ENCODE peak calls at places on chromosomes 6 and 20, in seven cellular contexts. C is A549, Q is natural killer cell, Z is WERI-Rb-1, G is progenitor cell of endocrine pancreas, W is lower leg skin, F is nephron progenitor cell. S is an unnamed sample.

GRCh38 chr6:44456070-44456965 is 68.8 kb downstream of the CDC5L start:
- DNase-seq in C (peak; percentile 48), Q (peak; percentile 28), Z (peak; percentile 61), G (no peak), W (no peak), F (peak; percentile 42), S (no peak)

GRCh38 chr20:53940883-53941546 is 129.4 kb downstream of the BCAS1 start:
- DNase-seq in C (peak; percentile 81), Q (no peak), Z (no peak), G (no peak), W (no peak), F (peak; percentile 25), S (no peak)

GRCh38 chr6:111586554-111586953 is 19.1 kb downstream of the TRAF3IP2 start:
- DNase-seq in C (no peak), Q (no peak), Z (no peak), G (no peak), W (no peak), F (no peak), S (no peak)

GRCh38 chr6:903746-904145 is 210.8 kb upstream of the EXOC2 start:
- DNase-seq in C (no peak), Q (no peak), Z (no peak), G (no peak), W (no peak), F (no peak), S (no peak)

GRCh38 chr6:167046861-167047495 is 47.8 kb downstream of the CEP43 start:
- DNase-seq in C (no peak), Q (no peak), Z (no peak), G (no peak), W (no peak), F (no peak), S (no peak)

GRCh38 chr6:170227521-170227983 is 63.3 kb downstream of the DLL1 start:
- DNase-seq in C (no peak), Q (no peak), Z (no peak), G (no peak), W (no peak), F (no peak), S (no peak)

GRCh38 chr20:18224968-18225568 is 63.3 kb upstream of the ZNF133 start:
- DNase-seq in C (peak; percentile 29), Q (no peak), Z (no peak), G (no peak), W (peak; percentile 24), F (peak; percentile 21), S (no peak)

GRCh38 chr20:49446808-49447207 is 35.7 kb downstream of the KCNB1 start:
- DNase-seq in C (peak; percentile 24), Q (no peak), Z (peak; percentile 36), G (no peak), W (peak; percentile 34), F (peak; percentile 45), S (no peak)

GRCh38 chr20:46259260-46259859 is 48.9 kb downstream of the CDH22 start:
- DNase-seq in C (no peak), Q (no peak), Z (no peak), G (no peak), W (no peak), F (no peak), S (no peak)

GRCh38 chr20:33859751-33860150 is 48.6 kb downstream of the CHMP4B start:
- DNase-seq in C (no peak), Q (no peak), Z (no peak), G (no peak), W (no peak), F (no peak), S (no peak)

GRCh38 chr20:57022306-57022705 is 244.1 kb downstream of the BMP7 start:
- DNase-seq in C (peak; percentile 34), Q (no peak), Z (no peak), G (no peak), W (no peak), F (no peak), S (no peak)

GRCh38 chr20:61066541-61066940 is 185.5 kb upstream of the CDH4 start:
- DNase-seq in C (no peak), Q (no peak), Z (no peak), G (no peak), W (no peak), F (no peak), S (no peak)

GRCh38 chr20:46808565-46808964 is 86.1 kb upstream of the EYA2 start:
- DNase-seq in C (no peak), Q (no peak), Z (no peak), G (no peak), W (no peak), F (no peak), S (no peak)

GRCh38 chr20:58828141-58828540 is 22.6 kb downstream of the GNAS-AS1 start:
- DNase-seq in C (no peak), Q (no peak), Z (no peak), G (no peak), W (no peak), F (no peak), S (no peak)

GRCh38 chr6:148389086-148389485 is 46.4 kb downstream of the SASH1 start:
- DNase-seq in C (no peak), Q (no peak), Z (no peak), G (no peak), W (no peak), F (no peak), S (no peak)

GRCh38 chr6:125477141-125477540 is 175.4 kb upstream of the HDDC2 start:
- DNase-seq in C (no peak), Q (no peak), Z (no peak), G (no peak), W (no peak), F (no peak), S (no peak)

GRCh38 chr6:123329337-123329736 is 307.4 kb downstream of the TRDN start:
- DNase-seq in C (no peak), Q (no peak), Z (no peak), G (no peak), W (no peak), F (no peak), S (no peak)
- TF ChIP-seq CTCF in C (no peak), Q (no peak), Z (no peak), G (no peak), W (no peak), F (no peak), S (no peak)

GRCh38 chr6:28956331-28956730 is 32.5 kb upstream of the TRIM27 start:
- DNase-seq in C (no peak), Q (no peak), Z (no peak), G (no peak), W (no peak), F (no peak), S (no peak)

GRCh38 chr6:28948782-28949486 is 25.1 kb upstream of the TRIM27 start:
- DNase-seq in C (no peak), Q (no peak), Z (no peak), G (no peak), W (no peak), F (no peak), S (no peak)

GRCh38 chr6:28947831-28948270 is 24.1 kb upstream of the TRIM27 start:
- DNase-seq in C (peak; percentile 84), Q (no peak), Z (no peak), G (no peak), W (no peak), F (no peak), S (no peak)

DNA sequence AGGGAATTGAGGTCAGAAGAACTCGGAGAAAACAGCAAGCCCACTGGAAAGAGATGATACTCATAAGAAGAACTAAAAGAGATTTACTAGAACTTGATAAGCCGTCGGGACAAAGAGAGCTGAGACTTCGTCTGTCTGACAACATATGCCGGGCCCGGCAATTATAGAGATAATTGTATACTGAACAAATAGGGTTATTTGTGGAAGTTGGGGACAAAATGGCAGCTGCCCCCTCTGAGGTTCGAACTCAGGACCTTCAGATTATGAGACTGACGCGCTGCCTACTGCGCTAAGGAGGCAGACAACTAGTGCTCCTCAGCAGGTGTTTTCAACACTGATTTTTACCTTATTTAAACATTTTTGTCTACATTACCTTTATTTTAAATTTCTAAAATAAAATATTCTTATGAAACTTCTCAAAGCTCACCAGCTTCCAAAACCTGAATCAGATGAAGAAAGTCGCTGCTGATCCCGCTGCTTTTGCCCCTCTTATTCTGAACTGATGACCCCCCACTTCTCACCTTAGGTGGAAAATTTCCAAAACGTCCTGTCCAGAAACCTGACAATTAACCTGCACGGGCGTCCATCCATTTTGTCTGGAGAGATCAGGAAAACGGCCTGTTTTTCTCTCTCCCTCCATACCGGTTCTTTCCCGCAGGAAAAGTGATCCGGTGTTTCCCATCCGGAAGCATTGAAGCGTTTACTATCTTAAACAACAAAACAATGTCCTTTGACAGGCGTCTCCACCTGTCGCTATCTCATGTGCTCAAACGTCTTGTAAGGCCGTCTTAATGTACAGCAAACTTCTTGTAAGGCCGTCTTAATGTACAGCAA is 29.5 kb upstream of the TRIM27 start:
- DNase-seq in C (peak; percentile 71), Q (no peak), Z (peak; percentile 57), G (no peak), W (no peak), F (peak; percentile 59), S (no peak)
- TF ChIP-seq CTCF in C (no peak), Q (no peak), Z (no peak), G (no peak), W (no peak), F (no peak), S (no peak)

GRCh38 chr20:44533928-44534327 is 12.1 kb upstream of the SERINC3 start:
- DNase-seq in C (no peak), Q (no peak), Z (no peak), G (no peak), W (peak; percentile 5), F (no peak), S (no peak)

GRCh38 chr20:44536139-44536538 is 14.3 kb upstream of the SERINC3 start:
- DNase-seq in C (no peak), Q (no peak), Z (no peak), G (no peak), W (no peak), F (no peak), S (no peak)

GRCh38 chr20:44541957-44542356 is 20.1 kb upstream of the SERINC3 start:
- DNase-seq in C (no peak), Q (no peak), Z (no peak), G (no peak), W (no peak), F (no peak), S (no peak)

GRCh38 chr20:44540834-44541233 is 19.0 kb upstream of the SERINC3 start:
- DNase-seq in C (no peak), Q (no peak), Z (no peak), G (no peak), W (no peak), F (no peak), S (no peak)

DNA sequence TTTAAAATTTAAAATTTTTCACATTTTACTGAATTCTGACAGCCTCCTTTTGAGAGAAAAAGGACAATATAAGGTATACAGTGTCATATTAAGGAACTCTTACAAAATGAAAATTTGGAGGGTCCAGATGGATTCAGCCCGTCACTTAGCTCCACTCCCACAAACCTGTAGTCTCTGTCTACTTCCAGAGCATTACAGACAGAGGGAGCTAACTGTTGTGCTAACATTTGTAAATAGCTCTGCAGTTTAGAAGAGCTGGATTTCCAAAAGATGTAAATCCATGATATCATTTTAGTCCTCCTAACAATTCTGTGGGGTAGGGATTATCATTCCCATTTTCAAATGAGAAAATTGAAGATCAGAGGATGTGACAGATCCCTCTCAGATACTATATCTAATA is 16.1 kb upstream of the SERINC3 start:
- DNase-seq in C (no peak), Q (no peak), Z (no peak), G (no peak), W (no peak), F (no peak), S (no peak)
- TF ChIP-seq CTCF in C (no peak), Q (no peak), Z (no peak), G (no peak), W (no peak), F (no peak), S (no peak)

DNA sequence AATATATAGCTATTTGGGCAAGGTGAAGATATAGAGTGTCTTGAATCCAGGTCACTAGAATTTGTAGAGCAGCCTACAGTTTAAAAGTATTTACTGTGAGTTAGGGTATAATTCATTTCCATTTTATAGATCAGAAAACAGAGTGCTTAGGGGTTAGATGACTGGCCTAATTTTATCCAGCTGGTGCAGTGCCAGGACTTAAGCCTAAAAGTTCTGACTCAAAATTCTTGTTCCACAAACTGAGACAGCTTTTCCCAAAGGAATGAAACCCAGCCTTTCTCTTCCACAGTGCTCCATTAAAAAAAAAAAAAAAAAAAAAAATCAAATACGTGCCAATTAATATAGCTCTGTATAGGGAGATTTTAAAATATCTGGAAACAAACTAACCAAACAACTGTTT is 441.0 kb upstream of the MARCKS start:
- DNase-seq in C (no peak), Q (no peak), Z (no peak), G (no peak), W (no peak), F (no peak), S (no peak)
- TF ChIP-seq CTCF in C (no peak), Q (no peak), Z (no peak), G (no peak), W (no peak), F (no peak), S (no peak)

S was measured in activated B cell treated with CpG ODN at 0.5 μM for 24 hours.